ENCODE peak calls at places on chromosomes 12 and 14, in eight cellular contexts. Z is heart right ventricle; N is iPS-NIHi11; M is lung microvascular endothelial cell; B is activated CD4-positive, alpha-beta T cell treated with anti-CD3 and anti-CD28 coated beads for 36 hours; I is stimulated activated CD4-positive, alpha-beta T cell treated with anti-CD3 and anti-CD28 coated beads, Interleukin-4, amount 100 ng/mL, for 1 hour; C is activated CD8-positive, alpha-beta T cell treated with anti-CD3 and anti-CD28 coated beads, Interleukin-2, amount 10 ng/mL, durations not matched to agents 7 days and 5 days; L is astrocyte of the spinal cord. K is an unnamed sample.

GRCh38 chr12:8796831-8797626 is 25.4 kb upstream of the A2ML1 start:
- DNase-seq in C (no peak), N (no peak), L (no peak), I (no peak), M (no peak), B (no peak), Z (no peak), K (no peak)

GRCh38 chr12:47820631-47821345 is 1.1 kb upstream of the HDAC7 start:
- DNase-seq in N (peak; percentile 88), B (no peak), L (peak; percentile 96), M (peak; percentile 93), I (no peak), Z (peak; percentile 74), C (no peak), K (no peak)

GRCh38 chr12:89185889-89186288 is 166.4 kb downstream of the DUSP6 start:
- DNase-seq in M (no peak), C (no peak), N (no peak), Z (no peak), B (no peak), L (no peak), I (no peak), K (no peak)

GRCh38 chr12:130026608-130027176 is 122.9 kb upstream of the TMEM132D start:
- DNase-seq in Z (no peak), B (peak; percentile 70), C (peak; percentile 53), I (peak; percentile 40), L (no peak), N (no peak), M (peak; percentile 41), K (peak; percentile 39)

GRCh38 chr12:12902036-12902435 is 10.7 kb downstream of the GPRC5A start:
- DNase-seq in L (peak; percentile 38), N (no peak), I (no peak), M (peak; percentile 45), Z (no peak), B (no peak), C (no peak), K (no peak)

GRCh38 chr12:29889737-29890136 is 106.0 kb upstream of the TMTC1 start:
- DNase-seq in Z (no peak), I (no peak), L (peak; percentile 27), M (peak; percentile 66), C (peak; percentile 22), B (peak; percentile 53), N (peak; percentile 54), K (peak; percentile 38)

GRCh38 chr14:92035890-92036289 is 4.0 kb downstream of the TRIP11 start:
- DNase-seq in M (no peak), N (no peak), L (no peak), I (no peak), B (no peak), C (no peak), Z (no peak), K (no peak)

GRCh38 chr12:95633671-95634465 is 82.6 kb upstream of the USP44 start:
- DNase-seq in M (peak; percentile 85), I (no peak), C (no peak), L (peak; percentile 35), N (no peak), B (no peak), Z (no peak), K (no peak)

GRCh38 chr12:44960856-44961255 is 84.7 kb upstream of the NELL2 start:
- DNase-seq in N (peak; percentile 50), L (no peak), C (no peak), I (no peak), B (no peak), M (no peak), Z (no peak), K (no peak)

GRCh38 chr14:39773387-39773786 is 341.2 kb upstream of the FBXO33 start:
- DNase-seq in N (no peak), C (no peak), B (no peak), L (peak; percentile 33), M (no peak), I (no peak), Z (no peak), K (no peak)

GRCh38 chr14:95516554-95517209 is at the start of gene SYNE3:
- DNase-seq in L (no peak), N (peak; percentile 84), M (no peak), I (peak; percentile 53), Z (peak; percentile 80), C (peak; percentile 63), B (peak; percentile 74), K (no peak)

K was measured in Jurkat, Clone E6-1.